ENCODE peak calls at places on chromosomes 6 and 20, in seven cellular contexts. D, C, N, F, O, W and J are unnamed samples.

GRCh38 chr20:44598413-44599290 is 16.3 kb downstream of the PKIG start:
- DNase-seq in D (peak; percentile 42), C (no peak), O (peak; percentile 50), N (no peak), F (no peak), W (no peak), J (peak; percentile 51)

GRCh38 chr6:104718672-104719071 is 141.0 kb downstream of the HACE1 start:
- DNase-seq in N (no peak), C (no peak), D (peak; percentile 35), F (no peak), O (peak; percentile 34), W (no peak), J (no peak)

GRCh38 chr20:37907677-37908397 is 4.9 kb downstream of the VSTM2L start:
- DNase-seq in D (peak; percentile 91), N (no peak), W (peak; percentile 90), O (peak; percentile 72), C (no peak), F (no peak), J (peak; percentile 91)

GRCh38 chr6:7121704-7122241 is 14.0 kb downstream of the RREB1 start:
- DNase-seq in N (no peak), F (no peak), C (no peak), W (no peak), D (no peak), O (no peak), J (no peak)

GRCh38 chr20:12928755-12929401 is 79.9 kb upstream of the SPTLC3 start:
- DNase-seq in O (peak; percentile 92), F (no peak), N (no peak), D (peak; percentile 65), W (no peak), C (no peak), J (peak; percentile 79)

GRCh38 chr20:38307371-38308046 is 3.6 kb downstream of the BPI start:
- DNase-seq in N (no peak), D (peak; percentile 85), C (no peak), O (peak; percentile 92), W (no peak), F (no peak), J (peak; percentile 53)

GRCh38 chr6:21911208-21911607 is 317.7 kb downstream of the SOX4 start:
- DNase-seq in W (no peak), D (no peak), O (no peak), F (no peak), C (no peak), N (no peak), J (no peak)

GRCh38 chr20:43349841-43350240 is 107.9 kb upstream of the SRSF6 start:
- DNase-seq in N (no peak), W (no peak), F (no peak), C (no peak), D (no peak), O (no peak), J (no peak)

GRCh38 chr6:93423542-93423941 is 4.2 kb upstream of the EPHA7 start:
- DNase-seq in D (peak; percentile 7), C (no peak), W (peak; percentile 20), O (peak; percentile 6), F (peak; percentile 84), N (peak; percentile 12), J (peak; percentile 22)

GRCh38 chr6:90753820-90754604 is 167.1 kb upstream of the MAP3K7 start:
- DNase-seq in F (no peak), D (no peak), C (no peak), W (no peak), O (no peak), N (no peak), J (no peak)

GRCh38 chr20:57498425-57499400 is 26.2 kb downstream of the CTCFL start:
- DNase-seq in D (peak; percentile 61), N (peak; percentile 44), C (no peak), O (peak; percentile 71), F (peak; percentile 81), W (no peak), J (peak; percentile 52)

GRCh38 chr20:41619360-41620115 is 1.4 kb upstream of the CHD6 start:
- DNase-seq in N (no peak), W (peak; percentile 33), C (no peak), O (peak; percentile 9), F (peak; percentile 28), D (peak; percentile 68), J (no peak)

GRCh38 chr6:4637691-4638433 is 138.3 kb upstream of the CDYL start:
- DNase-seq in O (peak; percentile 89), F (peak; percentile 46), C (no peak), D (peak; percentile 74), W (no peak), N (peak; percentile 51), J (peak; percentile 69)

GRCh38 chr6:162173448-162173847 is 554.1 kb downstream of the PRKN start:
- DNase-seq in F (no peak), D (no peak), N (no peak), W (no peak), C (no peak), O (no peak), J (no peak)